ENCODE peak calls at places on chromosomes 11 and 22, in four cellular contexts. V, X, S and Z are unnamed samples.

GRCh38 chr22:38078046-38078840 is 5.7 kb downstream of the SLC16A8 start:
- DNase-seq in V (no peak), X (no peak), S (no peak), Z (no peak)

GRCh38 chr11:74849525-74850391 is 99.1 kb downstream of the XRRA1 start:
- DNase-seq in V (no peak), X (no peak), S (no peak), Z (no peak)

GRCh38 chr11:92125316-92125715 is 99.3 kb upstream of the FAT3 start:
- DNase-seq in V (no peak), X (no peak), S (no peak), Z (no peak)

GRCh38 chr11:113839842-113840241 is 35.5 kb downstream of the USP28 start:
- DNase-seq in V (no peak), X (no peak), S (no peak), Z (no peak)

GRCh38 chr11:66288138-66288865 is 641 bp downstream of the YIF1A start:
- DNase-seq in V (peak; percentile 58), X (no peak), S (no peak), Z (no peak)

GRCh38 chr11:559712-560304 is 730 bp downstream of the LMNTD2 start:
- DNase-seq in V (peak; percentile 87), X (no peak), S (no peak), Z (no peak)

GRCh38 chr11:47233989-47234668 is 14.5 kb downstream of the ACP2 start:
- DNase-seq in V (no peak), X (no peak), S (no peak), Z (no peak)

GRCh38 chr11:102010776-102011500 is 36.3 kb upstream of the CFAP300 start:
- DNase-seq in V (peak; percentile 76), X (peak; percentile 27), S (peak; percentile 68), Z (peak; percentile 76)

GRCh38 chr11:5689551-5689983 is at the start of gene TRIM22:
- DNase-seq in V (peak; percentile 58), X (peak; percentile 38), S (no peak), Z (peak; percentile 39)

GRCh38 chr11:68038718-68039525 is at the start of gene TCIRG1:
- DNase-seq in V (peak; percentile 93), X (peak; percentile 88), S (peak; percentile 70), Z (peak; percentile 97)

GRCh38 chr11:46356911-46357482 is 9.7 kb downstream of the DGKZ start:
- DNase-seq in V (no peak), X (no peak), S (no peak), Z (no peak)

GRCh38 chr22:27537481-27537891 is 264.1 kb downstream of the MN1 start:
- DNase-seq in V (no peak), X (no peak), S (no peak), Z (no peak)

GRCh38 chr22:27541831-27542230 is 259.7 kb downstream of the MN1 start:
- DNase-seq in V (no peak), X (no peak), S (no peak), Z (no peak)

GRCh38 chr22:27542602-27543001 is 259.0 kb downstream of the MN1 start:
- DNase-seq in V (no peak), X (no peak), S (no peak), Z (no peak)

GRCh38 chr22:27543460-27543859 is 258.1 kb downstream of the MN1 start:
- DNase-seq in V (no peak), X (no peak), S (no peak), Z (no peak)

DNA sequence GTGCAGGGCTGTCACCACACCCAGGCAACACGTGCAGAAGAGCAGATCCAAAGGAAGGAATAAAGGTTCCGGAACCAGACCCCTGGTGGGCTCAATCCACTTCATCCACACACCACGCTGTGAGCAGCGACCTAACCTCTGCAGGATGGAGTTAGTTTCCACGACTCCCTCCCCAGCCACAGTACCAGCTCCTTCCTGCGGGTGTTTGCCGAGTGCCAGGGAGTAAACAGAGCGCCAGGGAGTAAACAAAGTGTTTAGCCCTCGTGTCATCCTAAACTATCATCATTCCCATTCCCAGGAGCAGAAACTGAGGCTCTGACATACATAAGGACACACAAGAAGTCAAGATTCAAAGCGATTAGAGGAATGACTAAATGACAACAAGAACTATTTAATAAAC is 261.3 kb downstream of the MN1 start:
- DNase-seq in V (no peak), X (no peak), S (no peak), Z (no peak)
- TF ChIP-seq CTCF in V (no peak), X (no peak), S (no peak), Z (no peak)

GRCh38 chr11:3722100-3722499 is 50.9 kb upstream of the CHRNA10 start:
- DNase-seq in V (no peak), X (no peak), S (no peak), Z (no peak)

GRCh38 chr11:3723014-3723708 is 52.0 kb upstream of the CHRNA10 start:
- DNase-seq in V (no peak), X (no peak), S (no peak), Z (no peak)

DNA sequence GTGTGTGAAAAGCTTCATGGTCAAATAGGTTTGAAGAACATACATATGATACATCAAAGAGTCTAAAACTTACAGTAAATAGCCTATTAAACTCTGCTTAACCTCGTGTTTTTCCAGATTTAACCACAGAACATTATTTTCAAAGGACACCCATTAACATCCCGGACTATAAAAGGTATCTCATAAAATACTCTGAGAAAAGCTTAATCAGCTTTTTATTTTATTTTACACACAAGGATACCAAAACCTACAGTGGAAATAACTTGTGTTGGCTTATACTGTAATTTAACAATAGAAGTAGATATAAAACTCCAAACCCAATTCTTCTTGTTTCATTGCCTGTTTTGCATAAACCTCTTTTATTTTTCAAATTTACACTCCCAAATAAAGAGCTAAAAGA is 49.8 kb upstream of the CHRNA10 start:
- DNase-seq in V (no peak), X (no peak), S (no peak), Z (no peak)
- H3K36me3 ChIP-seq in V (peaks cover 18% of the 10 kb centered on the region), X (peaks cover 12% of the 10 kb centered on the region), S (peaks cover 82% of the 10 kb centered on the region), Z (peaks cover 96% of the 10 kb centered on the region)

GRCh38 chr11:72588656-72589410 is 85.4 kb downstream of the PDE2A start:
- DNase-seq in V (no peak), X (no peak), S (no peak), Z (no peak)

GRCh38 chr11:72585762-72586590 is 88.2 kb downstream of the PDE2A start:
- DNase-seq in V (peak; percentile 61), X (peak; percentile 68), S (peak; percentile 83), Z (peak; percentile 52)

GRCh38 chr11:72587696-72588095 is 86.5 kb downstream of the PDE2A start:
- DNase-seq in V (no peak), X (no peak), S (no peak), Z (no peak)

GRCh38 chr11:72584933-72585597 is 89.2 kb downstream of the PDE2A start:
- DNase-seq in V (no peak), X (no peak), S (no peak), Z (no peak)

GRCh38 chr11:72586591-72587090 is 87.6 kb downstream of the PDE2A start:
- DNase-seq in V (no peak), X (no peak), S (no peak), Z (no peak)
- H3K27ac ChIP-seq in V (no peak overlapping the region), X (no peak overlapping the region), S (no peak overlapping the region), Z (no peak overlapping the region)

DNA sequence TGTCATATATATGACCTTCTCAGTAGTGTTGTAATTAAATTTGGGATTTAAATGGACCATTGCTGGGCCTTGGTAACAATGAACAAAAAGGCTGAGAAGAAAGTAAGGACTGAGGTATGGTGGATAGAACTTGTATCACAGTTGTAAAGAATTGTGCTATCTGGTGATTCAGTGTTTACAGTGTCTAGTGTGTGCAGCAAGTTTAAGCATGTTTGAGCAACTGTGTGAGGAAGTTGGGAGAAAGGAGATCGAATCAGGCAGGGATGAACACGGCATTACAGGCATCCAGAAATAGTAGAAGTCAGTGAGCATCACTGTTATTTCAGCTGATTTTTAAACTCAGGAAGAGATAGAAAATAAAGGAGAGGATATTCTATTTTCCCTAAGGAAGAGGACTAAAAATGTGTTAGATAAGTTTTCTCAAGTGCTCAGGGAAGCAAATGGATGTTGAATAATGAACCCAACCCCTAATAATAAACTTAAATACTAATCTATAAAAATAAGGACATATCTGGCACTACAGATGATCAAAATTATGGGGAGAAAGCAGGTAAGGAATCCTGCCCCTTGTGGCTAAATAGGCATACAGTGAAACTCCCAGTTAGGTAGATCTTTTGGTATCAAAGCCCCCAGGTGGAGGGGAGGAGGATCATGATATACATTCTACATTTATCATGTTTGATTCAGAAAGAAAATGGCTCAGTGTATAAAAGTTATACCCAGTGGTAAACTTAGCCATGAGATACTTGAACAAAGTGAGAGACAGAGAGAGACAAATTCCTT is 361.0 kb upstream of the ANO3 start:
- DNase-seq in V (no peak), X (no peak), S (no peak), Z (no peak)
- TF ChIP-seq CTCF in V (peak; percentile 13), X (no peak), S (no peak), Z (no peak)

GRCh38 chr11:60849641-60850520 is 5.9 kb downstream of the PTGDR2 start:
- DNase-seq in V (no peak), X (no peak), S (no peak), Z (no peak)
- H3K36me3 ChIP-seq in V (no peaks in the 10 kb centered on the region), X (peaks cover 10% of the 10 kb centered on the region), S (no peaks in the 10 kb centered on the region), Z (peaks cover 14% of the 10 kb centered on the region)

GRCh38 chr11:70454197-70454767 is 56.0 kb downstream of the CTTN start:
- DNase-seq in V (no peak), X (no peak), S (no peak), Z (no peak)

GRCh38 chr11:70443043-70444030 is 45.0 kb downstream of the CTTN start:
- DNase-seq in V (no peak), X (no peak), S (no peak), Z (no peak)

GRCh38 chr11:70445605-70446004 is 47.3 kb downstream of the CTTN start:
- DNase-seq in V (no peak), X (no peak), S (no peak), Z (no peak)

GRCh38 chr11:70445091-70445490 is 46.8 kb downstream of the CTTN start:
- DNase-seq in V (no peak), X (no peak), S (no peak), Z (no peak)

GRCh38 chr11:70448983-70449567 is 50.7 kb downstream of the CTTN start:
- DNase-seq in V (no peak), X (no peak), S (no peak), Z (no peak)
- H3K27ac ChIP-seq in V (no peak overlapping the region), X (no peak overlapping the region), S (no peak overlapping the region), Z (no peak overlapping the region)

GRCh38 chr11:57477507-57478189 is 17.3 kb downstream of the RTN4RL2 start:
- DNase-seq in V (peak; percentile 77), X (peak; percentile 74), S (no peak), Z (no peak)

GRCh38 chr11:57476223-57476882 is 16.0 kb downstream of the RTN4RL2 start:
- DNase-seq in V (peak; percentile 68), X (peak; percentile 27), S (peak; percentile 17), Z (no peak)

GRCh38 chr11:57475191-57475590 is 14.9 kb downstream of the RTN4RL2 start:
- DNase-seq in V (no peak), X (no peak), S (no peak), Z (no peak)

GRCh38 chr11:57475671-57476222 is 15.4 kb downstream of the RTN4RL2 start:
- DNase-seq in V (no peak), X (no peak), S (no peak), Z (no peak)

DNA sequence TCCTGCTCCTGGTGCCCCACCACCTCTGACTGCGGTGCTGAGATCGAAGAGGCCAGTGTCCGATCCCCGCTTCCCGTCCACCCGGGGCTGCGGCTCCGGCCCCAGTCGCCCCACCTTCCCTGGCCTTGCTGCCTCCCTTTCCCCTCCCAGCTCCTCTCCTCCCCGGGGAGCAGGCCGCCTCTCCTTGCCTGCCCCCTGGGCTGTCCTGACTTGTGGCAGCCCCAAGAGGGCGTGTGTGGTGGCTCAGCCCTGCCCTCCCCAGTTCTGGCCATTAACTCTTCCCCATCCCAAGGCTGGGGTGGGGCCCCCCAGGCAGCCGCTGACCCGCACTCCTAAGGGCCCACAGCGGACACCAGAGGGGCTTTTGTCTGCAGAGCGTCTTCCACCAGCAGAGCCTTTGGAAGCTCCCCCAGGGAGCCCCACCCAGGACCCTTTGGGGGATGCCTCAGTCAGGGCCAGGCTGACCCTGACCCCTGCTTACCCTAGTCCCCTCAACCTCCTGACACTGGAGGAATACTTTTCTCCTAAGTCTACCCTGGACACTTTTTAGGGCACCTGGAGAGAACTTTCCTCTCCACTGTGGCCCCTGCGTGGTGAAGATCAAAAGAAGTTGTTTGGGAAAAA is 16.7 kb downstream of the RTN4RL2 start:
- DNase-seq in V (peak; percentile 67), X (no peak), S (peak; percentile 39), Z (no peak)
- TF ChIP-seq CTCF in V (peak; percentile 37), X (peak; percentile 35), S (peak; percentile 39), Z (peak; percentile 33)